ENCODE peak calls at places on chromosomes 2 and 18, in nine cellular contexts. E is T-helper 2 cell; R is adrenal gland; U is activated T-helper 1 cell treated with anti-CD3 and anti-CD28 coated beads, Interleukin-2, amount 50 U/mL, for 16 hours; D is endodermal cell; F is PC-3; K is cardiac muscle cell; V is neural crest cell; Y is foreskin melanocyte. N is an unnamed sample.

GRCh38 chr2:238143239-238143951 is 4.9 kb downstream of the KLHL30 start:
- DNase-seq in E (no peak), R (peak; percentile 33), U (no peak), D (no peak), F (peak; percentile 92), K (no peak), V (no peak), Y (no peak), N (peak; percentile 76)

GRCh38 chr2:113890253-113891235 is 655 bp downstream of the ACTR3 start:
- DNase-seq in E (peak; percentile 44), R (peak; percentile 63), U (peak; percentile 57), D (peak; percentile 79), F (peak; percentile 75), K (peak; percentile 67), V (peak; percentile 41), Y (peak; percentile 73), N (peak; percentile 55)

GRCh38 chr2:189276277-189276676 is 96.7 kb upstream of the COL5A2 start:
- DNase-seq in E (no peak), R (no peak), U (no peak), D (no peak), F (peak; percentile 94), K (no peak), V (no peak), Y (no peak), N (peak; percentile 86)

GRCh38 chr2:238525990-238526389 is 99.3 kb downstream of the ASB1 start:
- DNase-seq in E (no peak), R (no peak), U (no peak), D (no peak), F (no peak), K (no peak), V (no peak), Y (no peak), N (no peak)

GRCh38 chr2:165074323-165074722 is 119.0 kb upstream of the SLC38A11 start:
- DNase-seq in E (no peak), R (no peak), U (no peak), D (no peak), F (no peak), K (no peak), V (no peak), Y (no peak), N (no peak)

GRCh38 chr2:36697424-36698066 is 1.0 kb downstream of the VIT start:
- DNase-seq in E (no peak), R (no peak), U (no peak), D (no peak), F (no peak), K (no peak), V (no peak), Y (peak; percentile 23), N (no peak)

GRCh38 chr2:62266433-62267038 is 70.6 kb downstream of the B3GNT2 start:
- DNase-seq in E (no peak), R (no peak), U (no peak), D (peak; percentile 62), F (peak; percentile 36), K (no peak), V (no peak), Y (peak; percentile 42), N (peak; percentile 82)

GRCh38 chr2:218257390-218257981 is 3.3 kb upstream of the GPBAR1 start:
- DNase-seq in E (no peak), R (peak; percentile 64), U (peak; percentile 49), D (peak; percentile 94), F (peak; percentile 45), K (no peak), V (peak; percentile 46), Y (peak; percentile 41), N (no peak)

GRCh38 chr18:54983041-54983686 is 23.9 kb upstream of the CCDC68 start:
- DNase-seq in E (no peak), R (no peak), U (no peak), D (no peak), F (peak; percentile 82), K (peak; percentile 52), V (no peak), Y (peak; percentile 33), N (peak; percentile 44)

GRCh38 chr2:126714191-126714965 is 58.4 kb downstream of the GYPC start:
- DNase-seq in E (no peak), R (peak; percentile 12), U (no peak), D (peak; percentile 36), F (no peak), K (no peak), V (no peak), Y (no peak), N (no peak)

GRCh38 chr2:199455533-199456382 is 2.0 kb downstream of the SATB2 start:
- DNase-seq in E (no peak), R (no peak), U (no peak), D (peak; percentile 93), F (peak; percentile 43), K (peak; percentile 59), V (no peak), Y (no peak), N (no peak)

GRCh38 chr2:63661076-63661475 is 72.3 kb downstream of the MDH1 start:
- DNase-seq in E (no peak), R (no peak), U (no peak), D (no peak), F (peak; percentile 55), K (no peak), V (no peak), Y (no peak), N (peak; percentile 90)

GRCh38 chr2:111634050-111634784 is 249.8 kb downstream of the ANAPC1 start:
- DNase-seq in E (no peak), R (no peak), U (no peak), D (no peak), F (no peak), K (no peak), V (no peak), Y (peak; percentile 15), N (no peak)

GRCh38 chr2:74742486-74742885 is 88.4 kb downstream of the SEMA4F start:
- DNase-seq in E (no peak), R (no peak), U (no peak), D (no peak), F (no peak), K (no peak), V (no peak), Y (no peak), N (no peak)

N was measured in foreskin fibroblast.